ENCODE peak calls at places on chromosome 14, in four cellular contexts. W is head of caudate nucleus, U is GM12891, M is islet precursor cell. P is an unnamed sample.

GRCh38 chr14:70721542-70721941 is 79.8 kb downstream of the TTC9 start:
- DNase-seq in W (no peak), U (no peak), M (peak), P (no peak)

GRCh38 chr14:98819867-98820206 is 452.2 kb downstream of the BCL11B start:
- DNase-seq in W (no peak), U (no peak), M (no peak), P (no peak)

GRCh38 chr14:97218336-97218712 is 421.1 kb downstream of the VRK1 start:
- DNase-seq in W (no peak), U (no peak), M (no peak), P (no peak)

GRCh38 chr14:69333791-69334337 is 64.2 kb downstream of the ERH start:
- DNase-seq in W (no peak), U (no peak), M (peak), P (no peak)

GRCh38 chr14:49139593-49139992 is 446.6 kb downstream of the RPS29 start:
- DNase-seq in W (no peak), U (no peak), M (no peak), P (no peak)

GRCh38 chr14:105205718-105206208 is 24.7 kb upstream of the NUDT14 start:
- DNase-seq in W (no peak), U (no peak), M (no peak), P (peak)

GRCh38 chr14:94677239-94677612 is 65.0 kb downstream of the SERPINA3 start:
- DNase-seq in W (no peak), U (no peak), M (no peak), P (no peak)

GRCh38 chr14:81589381-81590065 is 55.9 kb upstream of the SEL1L start:
- DNase-seq in W (no peak), U (no peak), M (no peak), P (no peak)

GRCh38 chr14:52706286-52706685 is 714 bp upstream of the PSMC6 start:
- DNase-seq in W (no peak), U (no peak), M (no peak), P (no peak)

GRCh38 chr14:102848830-102849521 is 71.7 kb downstream of the TRAF3 start:
- DNase-seq in W (no peak), U (no peak), M (no peak), P (peak)

GRCh38 chr14:34426313-34427295 is 35.4 kb downstream of the SPTSSA start:
- DNase-seq in W (no peak), U (no peak), M (no peak), P (peak)

GRCh38 chr14:74698471-74698870 is 14.4 kb downstream of the AREL1 start:
- DNase-seq in W (no peak), U (no peak), M (no peak), P (no peak)

GRCh38 chr14:23217032-23217431 is 20.7 kb upstream of the RNF212B start:
- DNase-seq in W (no peak), U (no peak), M (no peak), P (no peak)

GRCh38 chr14:55267816-55268215 is 3.4 kb upstream of the FBXO34 start:
- DNase-seq in W (no peak), U (no peak), M (no peak), P (no peak)

GRCh38 chr14:69376439-69376838 is 21.7 kb downstream of the ERH start:
- DNase-seq in W (no peak), U (no peak), M (no peak), P (no peak)

GRCh38 chr14:41606249-41607118 is at the start of gene LRFN5:
- DNase-seq in W (peak), U (no peak), M (peak), P (no peak)

GRCh38 chr14:69034612-69035262 is 55.6 kb upstream of the ACTN1 start:
- DNase-seq in W (no peak), U (no peak), M (no peak), P (no peak)

GRCh38 chr14:30299915-30300314 is 259.0 kb upstream of the G2E3 start:
- DNase-seq in W (no peak), U (no peak), M (peak), P (no peak)

GRCh38 chr14:93430319-93430801 is 379 bp upstream of the UNC79 start:
- DNase-seq in W (peak), U (no peak), M (peak), P (no peak)